ENCODE peak calls at places on chromosomes 12 and 14, in seven cellular contexts. Y is MV-4-11; U is AG09319; P is amniotic stem cell; D is OCI-LY7; O is activated CD4-positive, CD25-positive, alpha-beta regulatory T cell; R is NCI-H1105. F is an unnamed sample.
A peak's percentile ranks its signal among the peaks of the same experiment; 100 is the strongest.

GRCh38 chr12:52130695-52131094 is 51.2 kb downstream of the SMIM41 start:
- DNase-seq in O (no peak), P (no peak), U (no peak), R (no peak), D (no peak), Y (no peak), F (no peak)

GRCh38 chr12:56628671-56629458 is 1.3 kb downstream of the BAZ2A start:
- DNase-seq in O (peak; percentile 11), D (peak; percentile 83), U (peak; percentile 72), P (no peak), Y (peak; percentile 63), R (no peak), F (peak; percentile 80)

GRCh38 chr12:105485321-105485910 is 154.9 kb downstream of the C12orf75 start:
- DNase-seq in Y (no peak), O (no peak), P (no peak), D (no peak), R (no peak), U (no peak), F (no peak)

GRCh38 chr12:113270709-113271009 is 49.4 kb downstream of the TPCN1 start:
- DNase-seq in O (no peak), U (no peak), D (no peak), P (no peak), Y (no peak), R (no peak), F (no peak)

GRCh38 chr14:23104591-23105347 is at the start of gene CIROP:
- DNase-seq in O (no peak), D (no peak), Y (no peak), P (no peak), R (no peak), U (no peak), F (no peak)

GRCh38 chr12:114656906-114657596 is 26.9 kb downstream of the TBX3 start:
- DNase-seq in O (no peak), P (no peak), D (no peak), Y (no peak), R (peak; percentile 65), U (no peak), F (no peak)

GRCh38 chr12:24903305-24904088 is 45.4 kb downstream of the BCAT1 start:
- DNase-seq in D (no peak), P (no peak), Y (peak; percentile 58), R (no peak), O (no peak), U (no peak), F (peak; percentile 86)

GRCh38 chr14:93042968-93043940 is 72.5 kb downstream of the ITPK1 start:
- DNase-seq in U (peak; percentile 62), P (peak; percentile 73), O (no peak), D (no peak), Y (no peak), R (no peak), F (peak; percentile 53)

GRCh38 chr12:75854681-75855309 is 176.8 kb downstream of the PHLDA1 start:
- DNase-seq in Y (no peak), O (no peak), R (no peak), D (no peak), P (no peak), U (peak; percentile 57), F (peak; percentile 13)

GRCh38 chr14:52695481-52696091 is at the start of gene ERO1A:
- DNase-seq in U (peak; percentile 38), R (peak; percentile 91), Y (peak; percentile 44), D (peak; percentile 76), P (peak; percentile 64), O (peak; percentile 35), F (peak; percentile 75)

GRCh38 chr12:131598717-131599116 is 112.2 kb upstream of the SFSWAP start:
- DNase-seq in D (no peak), O (no peak), R (no peak), U (no peak), Y (no peak), P (no peak), F (no peak)

GRCh38 chr12:79689477-79690155 is 1.1 kb downstream of the PAWR start:
- DNase-seq in P (no peak), R (peak; percentile 42), D (peak; percentile 66), Y (no peak), U (no peak), O (no peak), F (no peak)

GRCh38 chr14:90698379-90698869 is 117.8 kb downstream of the TTC7B start:
- DNase-seq in Y (no peak), U (no peak), D (no peak), P (no peak), R (peak; percentile 5), O (no peak), F (no peak)